ENCODE peak calls at places on chromosomes 12 and 14, in five cellular contexts. F is cardiac fibroblast, Q is GM23338, B is fibroblast of pulmonary artery, R is fibroblast of mammary gland. M is an unnamed sample.

GRCh38 chr14:88698651-88699050 is 94.1 kb downstream of the EML5 start:
- DNase-seq in F (no peak), B (no peak), Q (no peak), R (no peak), M (no peak)

GRCh38 chr14:50357124-50357523 is 39.6 kb downstream of the CDKL1 start:
- DNase-seq in R (no peak), B (no peak), F (no peak), Q (no peak), M (no peak)

GRCh38 chr12:27523305-27523641 is 733 bp upstream of the PPFIBP1 start:
- DNase-seq in F (no peak), R (peak), Q (no peak), B (no peak), M (peak)

GRCh38 chr12:90712671-90713070 is 242.3 kb downstream of the CCER1 start:
- DNase-seq in F (peak), Q (peak), R (no peak), B (no peak), M (no peak)

GRCh38 chr12:58167622-58168021 is 226.3 kb downstream of the ATP23 start:
- DNase-seq in Q (no peak), B (no peak), R (no peak), F (no peak), M (no peak)

GRCh38 chr14:32825058-32825457 is 113.6 kb upstream of the NPAS3 start:
- DNase-seq in R (no peak), Q (no peak), F (no peak), B (no peak), M (no peak)

GRCh38 chr14:34649344-34649743 is 19.4 kb upstream of the SNX6 start:
- DNase-seq in B (peak), R (peak), Q (no peak), F (peak), M (no peak)

GRCh38 chr12:2959508-2960431 is 573 bp downstream of the TEAD4 start:
- DNase-seq in Q (peak), B (peak), F (peak), R (peak), M (no peak)

GRCh38 chr14:76228138-76228537 is 76.4 kb downstream of the GPATCH2L start:
- DNase-seq in Q (no peak), B (no peak), F (no peak), R (no peak), M (no peak)

GRCh38 chr14:92792885-92793284 is 1.2 kb upstream of the GOLGA5 start:
- DNase-seq in F (peak), B (no peak), R (peak), Q (peak), M (no peak)

GRCh38 chr14:102601378-102601925 is 9.0 kb downstream of the RCOR1 start:
- DNase-seq in B (no peak), R (no peak), Q (no peak), F (no peak), M (no peak)

GRCh38 chr14:105891221-105891602 is 364.8 kb downstream of the TMEM121 start:
- DNase-seq in B (no peak), R (no peak), Q (no peak), F (no peak), M (no peak)

GRCh38 chr12:104232609-104233280 is 17.2 kb downstream of the TXNRD1 start:
- DNase-seq in Q (no peak), R (no peak), B (no peak), F (no peak), M (no peak)

GRCh38 chr12:107749094-107749493 is 11.8 kb downstream of the PRDM4 start:
- DNase-seq in Q (no peak), R (peak), B (peak), F (no peak), M (no peak)

GRCh38 chr12:66441905-66442559 is 139.7 kb downstream of the HELB start:
- DNase-seq in B (no peak), F (no peak), R (no peak), Q (peak), M (no peak)

GRCh38 chr12:68113644-68114043 is 45.9 kb downstream of the IFNG start:
- DNase-seq in R (no peak), Q (peak), F (no peak), B (no peak), M (no peak)

GRCh38 chr12:64610660-64611429 is 550 bp downstream of the RASSF3 start:
- DNase-seq in Q (peak), B (peak), F (peak), R (peak), M (peak)

GRCh38 chr12:3201741-3202500 is 124.7 kb downstream of the TSPAN9 start:
- DNase-seq in B (no peak), R (peak), F (no peak), Q (no peak), M (no peak)

GRCh38 chr12:114316076-114316475 is 89.9 kb downstream of the TBX5 start:
- DNase-seq in R (peak), B (peak), F (peak), Q (peak), M (no peak)

GRCh38 chr14:74578479-74578878 is 33.6 kb downstream of the LTBP2 start:
- DNase-seq in B (no peak), R (no peak), Q (no peak), F (no peak), M (no peak)

GRCh38 chr14:20177433-20177974 is 13.2 kb upstream of the OR11G2 start:
- DNase-seq in F (no peak), Q (no peak), B (no peak), R (no peak), M (no peak)
- H3K4me3 ChIP-seq in F (no peak), Q (no peak), B (no peak), R (no peak), M (no peak)

GRCh38 chr12:130971871-130972588 is 18.3 kb downstream of the ADGRD1 start:
- DNase-seq in B (no peak), Q (no peak), R (no peak), F (no peak), M (no peak)

GRCh38 chr12:130975116-130975515 is 21.4 kb downstream of the ADGRD1 start:
- DNase-seq in R (no peak), B (no peak), F (no peak), Q (no peak), M (no peak)

GRCh38 chr12:130972589-130972950 is 18.9 kb downstream of the ADGRD1 start:
- DNase-seq in B (no peak), R (no peak), F (no peak), Q (no peak), M (no peak)

GRCh38 chr12:130973906-130974305 is 20.2 kb downstream of the ADGRD1 start:
- DNase-seq in B (no peak), R (no peak), F (no peak), Q (no peak), M (no peak)

DNA sequence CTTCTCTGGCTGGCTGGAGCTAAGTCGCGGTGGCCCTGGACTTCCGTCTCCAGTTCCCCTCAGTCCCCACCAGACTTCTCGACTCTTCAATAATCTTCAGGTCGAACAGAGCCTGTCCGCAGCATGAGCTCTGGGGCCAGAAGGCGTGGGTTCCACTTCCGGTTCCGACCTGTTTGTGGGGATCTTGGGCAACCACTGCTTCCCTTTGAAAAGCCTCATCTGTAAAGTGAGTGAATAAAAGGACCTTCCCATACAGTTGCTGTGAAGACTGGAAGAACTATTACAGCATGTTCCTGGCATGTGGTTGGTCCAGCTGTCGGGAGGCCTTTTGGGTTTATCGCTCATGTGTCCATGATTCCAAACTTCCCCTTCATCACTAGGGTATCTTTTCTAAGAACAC is 19.4 kb downstream of the ADGRD1 start:
- DNase-seq in R (no peak), B (no peak), Q (no peak), F (no peak), M (no peak)
- H3K4me3 ChIP-seq in R (no peak), B (no peak), Q (no peak), F (no peak), M (no peak)

GRCh38 chr12:72390146-72390545 is 118.0 kb downstream of the TRHDE start:
- DNase-seq in B (no peak), Q (no peak), R (no peak), F (no peak), M (no peak)
- H3K4me3 ChIP-seq in B (no peak), Q (no peak), R (no peak), F (no peak), M (no peak)

DNA sequence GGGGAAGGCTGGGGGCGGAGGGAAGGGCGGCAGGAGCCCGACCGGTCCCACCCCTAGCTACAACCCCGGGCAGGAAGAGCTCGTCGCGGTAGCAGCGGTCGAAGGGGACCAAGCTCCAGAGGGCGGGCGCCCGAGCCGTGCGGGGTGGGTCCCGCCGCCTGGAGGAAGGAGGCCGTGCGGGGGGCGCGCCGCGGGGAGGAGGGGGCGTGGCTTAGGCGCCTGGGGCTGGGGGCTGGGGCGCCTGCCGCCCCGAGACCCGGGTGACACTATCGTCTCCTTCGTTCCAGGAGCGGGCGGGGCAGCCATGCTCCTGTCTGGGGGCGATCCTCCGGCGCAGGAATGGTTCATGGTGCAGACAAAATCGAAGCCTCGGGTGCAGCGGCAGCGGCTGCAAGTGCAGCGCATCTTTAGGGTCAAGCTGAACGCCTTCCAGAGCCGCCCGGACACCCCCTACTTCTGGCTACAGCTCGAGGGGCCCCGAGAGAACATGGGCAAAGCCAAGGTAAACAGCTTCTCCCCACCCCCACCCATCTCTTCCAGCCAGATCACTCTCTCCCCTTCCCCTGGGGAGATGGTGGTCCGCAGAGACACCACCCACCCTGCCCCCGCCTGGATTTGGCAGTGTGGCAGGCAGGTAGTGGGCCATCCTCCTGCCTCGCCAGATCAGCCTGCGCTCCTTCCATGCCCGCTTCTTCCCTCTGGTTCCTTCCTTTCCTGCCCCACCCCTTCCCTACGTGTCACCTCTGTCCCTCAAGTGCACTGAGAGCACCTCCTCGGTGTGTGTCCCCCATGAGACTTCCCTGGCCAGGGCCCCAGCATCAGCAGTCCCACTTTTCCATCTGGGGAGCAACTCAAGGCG is at the start of gene NYNRIN:
- DNase-seq in R (peak), Q (peak), B (peak), F (no peak), M (no peak)
- H3K4me3 ChIP-seq in R (peak), Q (peak), B (peak), F (peak), M (no peak)

DNA sequence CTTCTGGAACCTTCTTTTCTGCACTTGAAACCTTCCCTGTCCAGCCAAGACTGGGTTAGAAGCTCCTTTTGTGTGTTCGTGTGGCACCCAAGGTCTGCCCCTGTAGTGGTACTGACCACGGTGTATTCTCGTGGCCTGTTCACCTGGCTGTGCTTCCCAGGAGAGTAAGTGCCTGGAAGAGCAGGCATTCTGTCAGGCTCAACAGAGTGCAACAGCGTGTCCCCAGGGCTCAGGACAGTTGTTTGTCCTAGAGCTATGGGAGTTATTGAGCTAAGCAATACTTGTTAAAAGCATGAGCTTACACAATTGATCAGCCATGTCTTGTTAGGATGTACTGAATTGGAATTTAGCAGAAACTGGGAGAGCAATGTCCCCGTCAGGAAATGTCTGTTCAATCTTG is 12.9 kb upstream of the SLC38A2 start:
- DNase-seq in R (no peak), Q (peak), B (no peak), F (no peak), M (no peak)
- H3K4me3 ChIP-seq in R (no peak), Q (peak), B (no peak), F (no peak), M (no peak)

GRCh38 chr12:110836291-110836690 is 10.5 kb upstream of the CCDC63 start:
- DNase-seq in R (no peak), F (no peak), Q (no peak), B (no peak), M (no peak)
- H3K4me3 ChIP-seq in R (no peak), F (no peak), Q (no peak), B (no peak), M (no peak)

GRCh38 chr12:94942663-94943062 is 60.8 kb downstream of the NDUFA12 start:
- DNase-seq in F (no peak), Q (no peak), B (no peak), R (no peak), M (peak)

GRCh38 chr12:94938583-94938982 is 64.9 kb downstream of the NDUFA12 start:
- DNase-seq in F (no peak), Q (no peak), R (no peak), B (no peak), M (no peak)

GRCh38 chr12:94941440-94941862 is 62.0 kb downstream of the NDUFA12 start:
- DNase-seq in F (peak), B (peak), R (peak), Q (no peak), M (no peak)

DNA sequence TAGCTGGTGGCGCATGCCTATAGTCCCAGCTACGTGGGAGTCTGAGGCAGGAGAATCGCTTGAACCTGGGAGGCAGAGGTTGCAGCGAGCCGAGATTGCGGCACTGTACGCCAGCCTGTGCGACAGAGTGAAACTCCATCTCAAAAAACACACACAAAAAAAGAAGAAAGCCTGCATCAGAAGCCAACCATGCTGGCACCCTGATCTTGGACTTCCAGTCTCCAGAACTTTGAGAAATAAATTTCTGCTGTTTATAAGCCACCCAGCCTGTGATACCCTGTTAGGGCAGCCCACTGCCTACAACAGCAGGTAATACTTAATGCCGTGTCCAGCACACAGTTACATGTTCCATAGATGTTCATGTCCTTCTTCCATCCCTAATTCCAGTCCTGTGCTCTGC is 62.7 kb downstream of the NDUFA12 start:
- DNase-seq in Q (no peak), F (no peak), B (no peak), R (no peak), M (no peak)
- H3K4me3 ChIP-seq in Q (no peak), F (no peak), B (no peak), R (no peak), M (no peak)

DNA sequence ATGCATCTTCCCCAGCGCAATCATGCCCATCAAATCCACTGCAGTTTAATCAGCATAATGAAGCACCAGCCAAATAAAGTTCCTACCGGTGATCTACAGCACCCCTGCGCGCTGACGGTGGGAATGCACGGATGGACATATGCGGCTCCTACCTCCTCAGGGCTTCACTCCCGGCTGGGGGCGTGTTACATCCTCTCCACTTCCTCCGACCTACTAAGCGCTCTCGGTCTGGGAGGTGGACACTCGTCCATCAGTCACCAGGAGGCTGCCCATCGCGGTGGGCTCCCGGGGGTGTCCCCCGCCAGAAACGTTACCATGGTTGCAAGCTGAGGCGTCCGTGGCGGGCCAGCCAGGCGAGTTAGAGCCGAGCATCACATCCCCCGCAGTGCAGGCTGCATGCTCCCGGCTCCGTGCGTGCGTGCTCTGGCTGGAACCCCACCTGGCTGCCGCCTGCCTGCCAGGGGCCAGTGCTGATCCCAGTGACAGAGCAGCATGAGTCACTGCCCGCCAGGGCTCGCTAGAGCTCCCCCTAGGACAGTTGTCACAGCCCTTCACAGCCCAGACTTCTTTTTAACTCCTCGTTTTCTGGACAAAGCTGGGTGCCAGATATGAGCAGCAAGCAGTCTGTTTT is 73.0 kb downstream of the CIT start:
- DNase-seq in Q (peak), B (peak), F (peak), R (peak), M (no peak)
- H3K4me3 ChIP-seq in Q (peak), B (peak), F (peak), R (peak), M (no peak)

GRCh38 chr12:10243803-10244520 is 31.3 kb downstream of the GABARAPL1 start:
- DNase-seq in B (no peak), F (no peak), R (no peak), Q (no peak), M (peak)
- H3K4me3 ChIP-seq in B (no peak), F (no peak), R (no peak), Q (no peak), M (peak)

GRCh38 chr14:23445773-23446172 is 10.3 kb upstream of the MYH7 start:
- DNase-seq in F (no peak), Q (no peak), R (no peak), B (no peak), M (no peak)
- H3K4me3 ChIP-seq in F (no peak), Q (no peak), R (no peak), B (no peak), M (no peak)